ENCODE peak calls at places on chromosome 1, in ten cellular contexts. Q is colonic mucosa, H is astrocyte, W is PC-9, T is breast epithelium, K is neural crest cell, D is spleen, O is fibroblast of the aortic adventitia, L is RWPE1, G is H9. Z is an unnamed sample.
A peak's percentile ranks its signal among the peaks of the same experiment; 100 is the strongest.

GRCh38 chr1:3930282-3930681 is 30.2 kb upstream of the C1orf174 start:
- DNase-seq in L (no peak), O (no peak), G (no peak), D (no peak), H (no peak), Q (no peak), W (no peak), T (no peak), K (no peak), Z (no peak)

GRCh38 chr1:230760360-230760827 is 13.2 kb downstream of the CAPN9 start:
- DNase-seq in K (no peak), D (no peak), W (no peak), T (no peak), H (no peak), G (peak; percentile 62), L (no peak), O (no peak), Q (no peak), Z (no peak)

GRCh38 chr1:15802234-15802965 is 5.0 kb downstream of the UQCRHL start:
- DNase-seq in G (no peak), D (no peak), Q (no peak), L (no peak), K (no peak), W (no peak), T (no peak), H (peak; percentile 36), O (peak; percentile 52), Z (no peak)

GRCh38 chr1:14945132-14946010 is 208.2 kb upstream of the TMEM51 start:
- DNase-seq in L (no peak), W (peak; percentile 44), H (peak; percentile 89), O (peak; percentile 92), K (no peak), T (peak; percentile 80), D (no peak), G (no peak), Q (peak; percentile 43), Z (no peak)

GRCh38 chr1:230335861-230336549 is 90.1 kb downstream of the PGBD5 start:
- DNase-seq in H (no peak), L (no peak), D (peak; percentile 60), G (no peak), Q (no peak), W (no peak), O (no peak), T (no peak), K (no peak), Z (no peak)

GRCh38 chr1:24048205-24048869 is 63.6 kb downstream of the MYOM3 start:
- DNase-seq in G (no peak), K (no peak), T (no peak), Q (no peak), L (no peak), H (peak; percentile 50), D (no peak), O (no peak), W (no peak), Z (no peak)

GRCh38 chr1:65235867-65236805 is 73.2 kb upstream of the DNAJC6 start:
- DNase-seq in T (no peak), Q (no peak), D (no peak), G (no peak), W (no peak), K (no peak), O (peak; percentile 47), H (peak; percentile 8), L (no peak), Z (no peak)

GRCh38 chr1:174689524-174689923 is 241.8 kb downstream of the GPR52 start:
- DNase-seq in D (no peak), O (no peak), L (no peak), W (no peak), G (no peak), H (no peak), Q (peak; percentile 36), K (no peak), T (no peak), Z (no peak)

GRCh38 chr1:55321947-55322346 is 106.8 kb upstream of the USP24 start:
- DNase-seq in K (no peak), G (no peak), L (no peak), D (no peak), Q (no peak), T (no peak), H (peak; percentile 57), O (peak; percentile 37), W (no peak), Z (no peak)

GRCh38 chr1:11482904-11483479 is 4.0 kb downstream of the DISP3 start:
- DNase-seq in Q (no peak), T (no peak), W (no peak), K (no peak), D (no peak), H (no peak), L (no peak), G (no peak), O (no peak), Z (no peak)

GRCh38 chr1:230073371-230074035 is 6.5 kb downstream of the GALNT2 start:
- DNase-seq in K (no peak), T (no peak), L (peak; percentile 46), G (no peak), O (no peak), D (no peak), H (peak; percentile 68), Q (no peak), W (peak; percentile 32), Z (no peak)

GRCh38 chr1:181768930-181769280 is 285.6 kb downstream of the CACNA1E start:
- DNase-seq in L (no peak), D (no peak), H (no peak), K (no peak), G (no peak), O (no peak), W (no peak), Q (no peak), T (no peak), Z (no peak)

GRCh38 chr1:109248444-109248796 is 919 bp upstream of the CELSR2 start:
- DNase-seq in K (no peak), W (no peak), G (no peak), L (no peak), O (no peak), Q (no peak), H (no peak), T (no peak), D (peak; percentile 63), Z (no peak)

GRCh38 chr1:170162385-170163226 is 16.8 kb downstream of the NTMT2 start:
- DNase-seq in W (no peak), G (no peak), O (peak; percentile 93), H (peak; percentile 97), L (no peak), D (no peak), Q (no peak), K (no peak), T (peak; percentile 35), Z (no peak)

GRCh38 chr1:236753964-236754363 is 41.1 kb upstream of the MTR start:
- DNase-seq in Q (no peak), T (no peak), D (no peak), L (no peak), O (no peak), W (no peak), G (no peak), H (no peak), K (no peak), Z (no peak)

GRCh38 chr1:54487571-54488050 is 60.4 kb upstream of the ACOT11 start:
- DNase-seq in D (peak; percentile 81), Q (peak; percentile 40), G (peak; percentile 52), O (no peak), H (no peak), T (no peak), W (no peak), K (no peak), L (no peak), Z (no peak)

GRCh38 chr1:203406446-203407045 is 55.6 kb upstream of the FMOD start:
- DNase-seq in T (no peak), O (peak; percentile 49), K (no peak), G (no peak), W (no peak), H (no peak), L (no peak), D (no peak), Q (peak; percentile 47), Z (no peak)

GRCh38 chr1:91502882-91503184 is 2.2 kb downstream of the CDC7 start:
- DNase-seq in Q (no peak), O (peak; percentile 55), T (no peak), K (no peak), D (no peak), W (no peak), H (peak; percentile 24), G (no peak), L (no peak), Z (no peak)

GRCh38 chr1:221748981-221749380 is 7.1 kb upstream of the DUSP10 start:
- DNase-seq in T (no peak), K (no peak), L (no peak), Q (no peak), D (no peak), W (no peak), G (no peak), O (no peak), H (no peak), Z (no peak)

GRCh38 chr1:246689409-246689997 is 34.7 kb upstream of the SCCPDH start:
- DNase-seq in Q (peak; percentile 91), W (peak; percentile 61), D (peak; percentile 83), T (peak; percentile 31), O (peak; percentile 80), H (peak; percentile 50), K (peak; percentile 23), G (peak; percentile 72), L (peak; percentile 76), Z (no peak)
- TF ChIP-seq CTCF in Q (peak; percentile 79), W (peak; percentile 79), D (peak; percentile 58), T (peak; percentile 74), O (peak; percentile 94), H (peak; percentile 83), K (peak; percentile 82), G (peak; percentile 89), L (peak; percentile 89), Z (no peak)

GRCh38 chr1:225811622-225812487 is 1.9 kb downstream of the EPHX1 start:
- DNase-seq in G (peak; percentile 62), T (no peak), O (peak; percentile 30), L (no peak), W (no peak), K (no peak), Q (peak; percentile 62), H (no peak), D (no peak), Z (no peak)
- TF ChIP-seq CTCF in G (peak; percentile 73), T (no peak), O (peak; percentile 57), L (no peak), W (peak; percentile 60), K (peak; percentile 44), Q (no peak), H (peak; percentile 29), D (no peak), Z (no peak)

DNA sequence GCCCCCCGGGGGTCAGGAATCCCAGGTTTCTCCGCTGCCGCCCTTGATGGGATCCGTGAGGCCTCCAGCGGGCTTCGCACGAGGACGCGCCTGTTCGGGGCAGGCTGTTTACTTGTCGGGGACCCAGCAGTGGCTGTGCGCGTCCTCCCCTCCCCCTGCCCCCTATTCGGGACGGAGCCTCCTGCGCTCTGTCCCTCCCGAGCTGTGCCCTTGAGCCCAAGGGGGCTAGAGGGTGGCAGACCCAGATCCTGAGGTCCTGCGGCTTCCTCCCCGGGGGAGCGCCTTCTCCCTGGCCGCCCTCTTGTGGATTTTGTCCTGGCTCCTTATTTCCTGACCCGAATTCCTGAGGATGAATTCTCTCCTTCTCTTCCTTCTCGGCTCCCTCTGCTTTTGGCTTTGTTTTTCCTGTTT is 38.4 kb downstream of the PIK3CD start:
- DNase-seq in T (no peak), L (no peak), G (peak; percentile 62), D (peak; percentile 85), K (peak; percentile 20), W (peak; percentile 32), H (no peak), Q (peak; percentile 39), O (no peak), Z (no peak)
- TF ChIP-seq CTCF in T (no peak), L (peak; percentile 25), G (peak; percentile 8), D (no peak), K (no peak), W (no peak), H (no peak), Q (no peak), O (peak; percentile 11), Z (no peak)

GRCh38 chr1:59997479-59997878 is 70.9 kb upstream of the CYP2J2 start:
- DNase-seq in O (no peak), H (no peak), L (no peak), G (peak; percentile 41), Q (no peak), W (no peak), D (no peak), T (no peak), K (no peak), Z (no peak)
- TF ChIP-seq CTCF in O (no peak), H (no peak), L (no peak), G (peak; percentile 53), Q (no peak), W (no peak), D (no peak), T (no peak), K (no peak), Z (no peak)

Z was measured in omental fat pad.